ENCODE peak calls at places on chromosomes 1 and 21, in nine cellular contexts. T is activated T-helper 1 cell treated with anti-CD3 and anti-CD28 coated beads, Interleukin-2, amount 50 U/mL, for 16 hours; L is nucleus accumbens; S is stimulated activated CD4-positive, alpha-beta T cell treated with anti-CD3 and anti-CD28 coated beads, Interleukin-1b, Interleukin-23, amount 100 ng/mL, for 24 hours; X is T-helper 1 cell; I is AG04449; V is stimulated activated CD8-positive, alpha-beta memory T cell treated with anti-CD3 and anti-CD28 coated beads, Interleukin-2, amount 100 ng/mL, for 48 hours; W is choroid plexus epithelial cell; U is effector CD4-positive, alpha-beta T cell. K is an unnamed sample.

GRCh38 chr1:68384321-68384813 is 65.4 kb downstream of the RPE65 start:
- DNase-seq in T (no peak), L (peak; percentile 41), S (no peak), X (no peak), I (peak; percentile 99), V (no peak), W (peak; percentile 99), U (no peak), K (no peak)

GRCh38 chr1:92087542-92087941 is 7.4 kb downstream of the BTBD8 start:
- DNase-seq in T (no peak), L (no peak), S (no peak), X (no peak), I (no peak), V (no peak), W (peak; percentile 70), U (no peak), K (no peak)

GRCh38 chr1:43621861-43622260 is 28.1 kb upstream of the KDM4A start:
- DNase-seq in T (no peak), L (no peak), S (no peak), X (no peak), I (no peak), V (no peak), W (no peak), U (no peak), K (peak; percentile 18)

GRCh38 chr1:65491472-65491871 is 71.0 kb downstream of the LEPR start:
- DNase-seq in T (no peak), L (no peak), S (no peak), X (no peak), I (no peak), V (no peak), W (no peak), U (no peak), K (no peak)

GRCh38 chr1:18932387-18932786 is 24.1 kb downstream of the IFFO2 start:
- DNase-seq in T (no peak), L (no peak), S (no peak), X (no peak), I (no peak), V (no peak), W (no peak), U (no peak), K (peak; percentile 70)

GRCh38 chr1:57033222-57034019 is 67.6 kb upstream of the C8B start:
- DNase-seq in T (no peak), L (no peak), S (no peak), X (no peak), I (no peak), V (no peak), W (no peak), U (no peak), K (no peak)

GRCh38 chr1:91755176-91755575 is 130.8 kb downstream of the TGFBR3 start:
- DNase-seq in T (no peak), L (no peak), S (no peak), X (no peak), I (no peak), V (no peak), W (peak; percentile 48), U (no peak), K (no peak)

GRCh38 chr1:165717918-165718515 is 19.7 kb upstream of the ALDH9A1 start:
- DNase-seq in T (no peak), L (no peak), S (no peak), X (no peak), I (peak; percentile 29), V (no peak), W (peak; percentile 88), U (peak; percentile 5), K (no peak)

GRCh38 chr1:32763221-32763620 is 53.9 kb downstream of the YARS1 start:
- DNase-seq in T (no peak), L (no peak), S (no peak), X (no peak), I (no peak), V (no peak), W (no peak), U (no peak), K (peak; percentile 3)

GRCh38 chr21:29719561-29719960 is 220.2 kb downstream of the GRIK1 start:
- DNase-seq in T (no peak), L (no peak), S (no peak), X (no peak), I (no peak), V (no peak), W (no peak), U (no peak), K (no peak)

GRCh38 chr1:15476927-15477326 is 1.0 kb downstream of the CELA2B start:
- DNase-seq in T (no peak), L (no peak), S (no peak), X (no peak), I (no peak), V (no peak), W (no peak), U (no peak), K (no peak)

GRCh38 chr1:51231121-51231520 is 5.0 kb upstream of the RNF11 start:
- DNase-seq in T (no peak), L (no peak), S (no peak), X (no peak), I (no peak), V (no peak), W (peak; percentile 26), U (no peak), K (no peak)

GRCh38 chr1:13809461-13810159 is 109.6 kb downstream of the PRDM2 start:
- DNase-seq in T (no peak), L (no peak), S (no peak), X (no peak), I (no peak), V (peak; percentile 17), W (no peak), U (peak; percentile 17), K (no peak)

GRCh38 chr1:156638189-156638588 is 3.7 kb upstream of the BCAN start:
- DNase-seq in T (no peak), L (no peak), S (no peak), X (no peak), I (no peak), V (no peak), W (no peak), U (no peak), K (no peak)

GRCh38 chr21:44780767-44781459 is 20.7 kb downstream of the UBE2G2 start:
- DNase-seq in T (no peak), L (no peak), S (no peak), X (no peak), I (no peak), V (no peak), W (no peak), U (no peak), K (no peak)

GRCh38 chr1:15945832-15946448 is 30.0 kb downstream of the ZBTB17 start:
- DNase-seq in T (no peak), L (no peak), S (no peak), X (no peak), I (no peak), V (no peak), W (no peak), U (no peak), K (no peak)

GRCh38 chr1:146010126-146010738 is 11.3 kb downstream of the HJV start:
- DNase-seq in T (no peak), L (no peak), S (no peak), X (no peak), I (no peak), V (no peak), W (no peak), U (no peak), K (peak; percentile 68)

GRCh38 chr1:15975358-15975804 is 520 bp downstream of the ZBTB17 start:
- DNase-seq in T (peak; percentile 18), L (peak; percentile 70), S (no peak), X (peak; percentile 56), I (no peak), V (peak; percentile 82), W (peak; percentile 56), U (peak; percentile 61), K (peak; percentile 65)

GRCh38 chr1:45843474-45843905 is 40.1 kb downstream of the MAST2 start:
- DNase-seq in T (no peak), L (no peak), S (no peak), X (no peak), I (peak; percentile 12), V (no peak), W (peak; percentile 77), U (no peak), K (no peak)

GRCh38 chr1:6185151-6185550 is 5.0 kb upstream of the CHD5 start:
- DNase-seq in T (no peak), L (no peak), S (no peak), X (no peak), I (peak; percentile 68), V (no peak), W (peak; percentile 86), U (no peak), K (no peak)

GRCh38 chr1:248821101-248821500 is 4.6 kb downstream of the SH3BP5L start:
- DNase-seq in T (no peak), L (no peak), S (no peak), X (no peak), I (no peak), V (no peak), W (peak; percentile 40), U (no peak), K (no peak)

GRCh38 chr1:6873298-6874015 is 88.2 kb downstream of the CAMTA1 start:
- DNase-seq in T (no peak), L (no peak), S (no peak), X (no peak), I (no peak), V (no peak), W (peak; percentile 78), U (no peak), K (no peak)

GRCh38 chr1:8370928-8371327 is 53.0 kb downstream of the SLC45A1 start:
- DNase-seq in T (no peak), L (no peak), S (no peak), X (no peak), I (no peak), V (no peak), W (no peak), U (no peak), K (no peak)

GRCh38 chr1:202850593-202851362 is 38.2 kb downstream of the RABIF start:
- DNase-seq in T (no peak), L (no peak), S (no peak), X (no peak), I (no peak), V (no peak), W (no peak), U (no peak), K (no peak)

GRCh38 chr1:56285554-56286402 is 293.6 kb downstream of the PLPP3 start:
- DNase-seq in T (no peak), L (no peak), S (no peak), X (no peak), I (peak; percentile 47), V (no peak), W (peak; percentile 42), U (no peak), K (no peak)

GRCh38 chr1:7519861-7520408 is 251.2 kb upstream of the VAMP3 start:
- DNase-seq in T (no peak), L (no peak), S (no peak), X (no peak), I (no peak), V (no peak), W (no peak), U (no peak), K (no peak)

K was measured in lower lobe of right lung.